ENCODE peak calls at places on chromosomes 2 and 18, in six cellular contexts. One of them, this sample, is unnamed. For H3K4me1 and H3K36me3, the result is how much of the 10 kb centered on the place peaks cover.

GRCh38 chr18:49667462-49667861 is 105.6 kb downstream of the LIPG start:
- DNase-seq in mammary epithelial cell: no peak
- DNase-seq in GM23248: no peak
- DNase-seq in suprapubic skin: no peak
- DNase-seq in fibroblast of lung: no peak
- DNase-seq in CD8-positive, alpha-beta T cell: no peak
- DNase-seq in this sample: no peak

GRCh38 chr2:149409506-149409905 is 79.1 kb downstream of the LYPD6 start:
- DNase-seq in mammary epithelial cell: no peak
- DNase-seq in suprapubic skin: no peak
- DNase-seq in GM23248: no peak
- DNase-seq in CD8-positive, alpha-beta T cell: no peak
- DNase-seq in fibroblast of lung: no peak
- DNase-seq in this sample: no peak

GRCh38 chr18:77086034-77086433 is 46.5 kb downstream of the MBP start:
- DNase-seq in CD8-positive, alpha-beta T cell: no peak
- DNase-seq in fibroblast of lung: peak
- DNase-seq in suprapubic skin: no peak
- DNase-seq in GM23248: peak
- DNase-seq in mammary epithelial cell: peak
- DNase-seq in this sample: peak

GRCh38 chr2:85712849-85713612 is 18.9 kb downstream of the GNLY start:
- DNase-seq in CD8-positive, alpha-beta T cell: no peak
- DNase-seq in GM23248: peak
- DNase-seq in fibroblast of lung: peak
- DNase-seq in mammary epithelial cell: peak
- DNase-seq in suprapubic skin: no peak
- DNase-seq in this sample: peak

GRCh38 chr2:212912445-212913103 is 238.8 kb downstream of the IKZF2 start:
- DNase-seq in CD8-positive, alpha-beta T cell: no peak
- DNase-seq in suprapubic skin: no peak
- DNase-seq in fibroblast of lung: peak
- DNase-seq in GM23248: peak
- DNase-seq in mammary epithelial cell: peak
- DNase-seq in this sample: peak

GRCh38 chr2:240525802-240526201 is 32.0 kb downstream of the ANKMY1 start:
- DNase-seq in GM23248: no peak
- DNase-seq in fibroblast of lung: no peak
- DNase-seq in mammary epithelial cell: no peak
- DNase-seq in suprapubic skin: peak
- DNase-seq in CD8-positive, alpha-beta T cell: no peak
- DNase-seq in this sample: no peak

GRCh38 chr2:112947374-112947773 is 30.4 kb upstream of the IL36G start:
- DNase-seq in CD8-positive, alpha-beta T cell: no peak
- DNase-seq in suprapubic skin: no peak
- DNase-seq in GM23248: no peak
- DNase-seq in mammary epithelial cell: no peak
- DNase-seq in fibroblast of lung: no peak
- DNase-seq in this sample: no peak

GRCh38 chr18:7608174-7608550 is 41.0 kb downstream of the PTPRM start:
- DNase-seq in fibroblast of lung: peak
- DNase-seq in mammary epithelial cell: no peak
- DNase-seq in GM23248: peak
- DNase-seq in CD8-positive, alpha-beta T cell: no peak
- DNase-seq in suprapubic skin: no peak
- DNase-seq in this sample: peak

GRCh38 chr2:189082576-189082975 is 97.0 kb downstream of the COL5A2 start:
- DNase-seq in suprapubic skin: no peak
- DNase-seq in CD8-positive, alpha-beta T cell: no peak
- DNase-seq in GM23248: peak
- DNase-seq in fibroblast of lung: peak
- DNase-seq in mammary epithelial cell: no peak
- DNase-seq in this sample: no peak

GRCh38 chr2:227848586-227848985 is 22.8 kb upstream of the DAW1 start:
- DNase-seq in CD8-positive, alpha-beta T cell: no peak
- DNase-seq in fibroblast of lung: no peak
- DNase-seq in GM23248: no peak
- DNase-seq in suprapubic skin: no peak
- DNase-seq in mammary epithelial cell: peak
- DNase-seq in this sample: no peak

GRCh38 chr18:75799449-75800330 is 372.2 kb upstream of the SMIM21 start:
- DNase-seq in CD8-positive, alpha-beta T cell: no peak
- DNase-seq in suprapubic skin: no peak
- DNase-seq in GM23248: no peak
- DNase-seq in fibroblast of lung: peak
- DNase-seq in mammary epithelial cell: no peak
- DNase-seq in this sample: no peak

GRCh38 chr2:174625031-174625430 is 27.4 kb upstream of the WIPF1 start:
- DNase-seq in suprapubic skin: no peak
- DNase-seq in CD8-positive, alpha-beta T cell: no peak
- DNase-seq in mammary epithelial cell: no peak
- DNase-seq in fibroblast of lung: no peak
- DNase-seq in GM23248: no peak
- DNase-seq in this sample: no peak

GRCh38 chr18:42773870-42774269 is 341.6 kb downstream of the RIT2 start:
- DNase-seq in GM23248: no peak
- DNase-seq in suprapubic skin: no peak
- DNase-seq in mammary epithelial cell: no peak
- DNase-seq in CD8-positive, alpha-beta T cell: no peak
- DNase-seq in fibroblast of lung: peak
- DNase-seq in this sample: no peak

GRCh38 chr2:207819021-207819687 is 49.4 kb upstream of the FZD5 start:
- DNase-seq in fibroblast of lung: no peak
- DNase-seq in CD8-positive, alpha-beta T cell: no peak
- DNase-seq in mammary epithelial cell: no peak
- DNase-seq in GM23248: no peak
- DNase-seq in suprapubic skin: no peak
- DNase-seq in this sample: no peak

GRCh38 chr18:12946549-12947354 is 1.1 kb upstream of the SEH1L start:
- DNase-seq in CD8-positive, alpha-beta T cell: no peak
- DNase-seq in fibroblast of lung: peak
- DNase-seq in mammary epithelial cell: peak
- DNase-seq in suprapubic skin: peak
- DNase-seq in GM23248: peak
- DNase-seq in this sample: peak

GRCh38 chr18:7946724-7947377 is 379.7 kb downstream of the PTPRM start:
- DNase-seq in fibroblast of lung: peak
- DNase-seq in suprapubic skin: no peak
- DNase-seq in mammary epithelial cell: peak
- DNase-seq in CD8-positive, alpha-beta T cell: no peak
- DNase-seq in GM23248: peak
- DNase-seq in this sample: peak

GRCh38 chr18:79644666-79645057 is 34.9 kb upstream of the CTDP1 start:
- DNase-seq in GM23248: no peak
- DNase-seq in mammary epithelial cell: no peak
- DNase-seq in CD8-positive, alpha-beta T cell: no peak
- DNase-seq in suprapubic skin: no peak
- DNase-seq in fibroblast of lung: no peak
- DNase-seq in this sample: no peak

GRCh38 chr2:203327582-203327917 is 644 bp upstream of the ABI2 start:
- DNase-seq in CD8-positive, alpha-beta T cell: no peak
- DNase-seq in suprapubic skin: no peak
- DNase-seq in fibroblast of lung: no peak
- DNase-seq in mammary epithelial cell: no peak
- DNase-seq in GM23248: no peak
- DNase-seq in this sample: peak

GRCh38 chr2:43067254-43068052 is 159.0 kb downstream of the ZFP36L2 start:
- DNase-seq in fibroblast of lung: no peak
- DNase-seq in suprapubic skin: peak
- DNase-seq in GM23248: no peak
- DNase-seq in mammary epithelial cell: no peak
- DNase-seq in CD8-positive, alpha-beta T cell: no peak
- DNase-seq in this sample: peak

GRCh38 chr18:64288446-64288845 is 139.6 kb upstream of the LINC00305 start:
- DNase-seq in mammary epithelial cell: no peak
- DNase-seq in suprapubic skin: no peak
- DNase-seq in fibroblast of lung: no peak
- DNase-seq in GM23248: no peak
- DNase-seq in CD8-positive, alpha-beta T cell: no peak
- DNase-seq in this sample: no peak
- H3K4me1 ChIP-seq in mammary epithelial cell: under half
- H3K4me1 ChIP-seq in suprapubic skin: under half
- H3K4me1 ChIP-seq in fibroblast of lung: under half
- H3K4me1 ChIP-seq in GM23248: under half
- H3K4me1 ChIP-seq in CD8-positive, alpha-beta T cell: under half
- H3K4me1 ChIP-seq in this sample: under half

GRCh38 chr2:200587007-200587616 is 1.3 kb downstream of the AOX1 start:
- DNase-seq in mammary epithelial cell: no peak
- DNase-seq in GM23248: no peak
- DNase-seq in CD8-positive, alpha-beta T cell: no peak
- DNase-seq in suprapubic skin: no peak
- DNase-seq in fibroblast of lung: no peak
- DNase-seq in this sample: no peak
- H3K4me3 ChIP-seq in mammary epithelial cell: no peak
- H3K4me3 ChIP-seq in GM23248: no peak
- H3K4me3 ChIP-seq in CD8-positive, alpha-beta T cell: no peak
- H3K4me3 ChIP-seq in suprapubic skin: peak
- H3K4me3 ChIP-seq in fibroblast of lung: no peak
- H3K4me3 ChIP-seq in this sample: no peak

GRCh38 chr2:165933211-165933610 is 20.4 kb downstream of the TTC21B start:
- DNase-seq in GM23248: no peak
- DNase-seq in suprapubic skin: no peak
- DNase-seq in mammary epithelial cell: no peak
- DNase-seq in fibroblast of lung: no peak
- DNase-seq in CD8-positive, alpha-beta T cell: no peak
- DNase-seq in this sample: no peak
- H3K36me3 ChIP-seq in GM23248: half or more
- H3K36me3 ChIP-seq in suprapubic skin: half or more
- H3K36me3 ChIP-seq in mammary epithelial cell: under half
- H3K36me3 ChIP-seq in fibroblast of lung: under half
- H3K36me3 ChIP-seq in CD8-positive, alpha-beta T cell: under half
- H3K36me3 ChIP-seq in this sample: under half

GRCh38 chr2:239266779-239267410 is 133.9 kb downstream of the HDAC4 start:
- DNase-seq in CD8-positive, alpha-beta T cell: peak
- DNase-seq in fibroblast of lung: no peak
- DNase-seq in GM23248: no peak
- DNase-seq in mammary epithelial cell: no peak
- DNase-seq in suprapubic skin: peak
- DNase-seq in this sample: peak

GRCh38 chr2:239266436-239266770 is 134.4 kb downstream of the HDAC4 start:
- DNase-seq in mammary epithelial cell: no peak
- DNase-seq in fibroblast of lung: no peak
- DNase-seq in GM23248: no peak
- DNase-seq in suprapubic skin: no peak
- DNase-seq in CD8-positive, alpha-beta T cell: peak
- DNase-seq in this sample: no peak

GRCh38 chr2:239268082-239268481 is 132.7 kb downstream of the HDAC4 start:
- DNase-seq in mammary epithelial cell: no peak
- DNase-seq in CD8-positive, alpha-beta T cell: no peak
- DNase-seq in fibroblast of lung: no peak
- DNase-seq in GM23248: peak
- DNase-seq in suprapubic skin: peak
- DNase-seq in this sample: no peak

GRCh38 chr2:239268549-239268948 is 132.3 kb downstream of the HDAC4 start:
- DNase-seq in CD8-positive, alpha-beta T cell: no peak
- DNase-seq in mammary epithelial cell: no peak
- DNase-seq in GM23248: no peak
- DNase-seq in fibroblast of lung: no peak
- DNase-seq in suprapubic skin: peak
- DNase-seq in this sample: peak

GRCh38 chr2:239267411-239267941 is 133.3 kb downstream of the HDAC4 start:
- DNase-seq in suprapubic skin: peak
- DNase-seq in mammary epithelial cell: peak
- DNase-seq in CD8-positive, alpha-beta T cell: peak
- DNase-seq in fibroblast of lung: peak
- DNase-seq in GM23248: peak
- DNase-seq in this sample: peak
- H3K4me1 ChIP-seq in suprapubic skin: half or more
- H3K4me1 ChIP-seq in mammary epithelial cell: under half
- H3K4me1 ChIP-seq in CD8-positive, alpha-beta T cell: half or more
- H3K4me1 ChIP-seq in fibroblast of lung: under half
- H3K4me1 ChIP-seq in GM23248: under half
- H3K4me1 ChIP-seq in this sample: under half

DNA sequence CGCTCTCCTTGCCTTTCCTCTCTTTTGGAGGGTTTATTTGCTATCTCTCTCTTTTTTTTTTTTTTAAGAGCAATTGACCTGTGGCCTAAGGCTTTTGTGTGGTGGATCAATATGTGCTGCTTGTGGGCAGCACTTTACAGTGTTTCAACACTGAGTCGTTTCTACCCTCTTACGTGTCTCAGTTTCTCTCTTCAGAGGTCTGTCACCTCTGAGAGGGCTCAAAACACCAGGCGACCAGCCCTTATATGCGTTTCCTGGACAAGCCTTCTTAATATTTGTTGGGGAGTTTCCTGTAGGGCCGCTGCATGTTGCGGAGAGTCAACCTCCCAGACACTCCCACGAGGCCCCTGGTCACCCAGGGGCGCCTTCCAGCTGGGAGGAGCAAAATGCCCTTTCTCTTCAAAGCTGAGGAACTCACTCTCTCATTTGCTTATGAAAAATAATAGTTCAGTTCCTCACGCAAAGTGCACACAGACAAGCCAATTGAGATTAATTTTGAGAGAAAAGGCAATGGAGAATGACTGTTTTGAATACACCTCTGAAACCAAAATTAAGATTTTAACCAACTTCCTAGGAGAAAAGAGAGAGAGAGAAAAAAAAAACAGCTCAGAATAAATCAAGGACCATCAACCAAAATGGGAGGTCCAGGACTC is 96.3 kb upstream of the B3GNT2 start:
- DNase-seq in CD8-positive, alpha-beta T cell: no peak
- DNase-seq in fibroblast of lung: no peak
- DNase-seq in GM23248: no peak
- DNase-seq in mammary epithelial cell: no peak
- DNase-seq in suprapubic skin: no peak
- DNase-seq in this sample: no peak
- H3K4me3 ChIP-seq in CD8-positive, alpha-beta T cell: no peak
- H3K4me3 ChIP-seq in fibroblast of lung: no peak
- H3K4me3 ChIP-seq in GM23248: no peak
- H3K4me3 ChIP-seq in mammary epithelial cell: no peak
- H3K4me3 ChIP-seq in suprapubic skin: no peak
- H3K4me3 ChIP-seq in this sample: no peak

DNA sequence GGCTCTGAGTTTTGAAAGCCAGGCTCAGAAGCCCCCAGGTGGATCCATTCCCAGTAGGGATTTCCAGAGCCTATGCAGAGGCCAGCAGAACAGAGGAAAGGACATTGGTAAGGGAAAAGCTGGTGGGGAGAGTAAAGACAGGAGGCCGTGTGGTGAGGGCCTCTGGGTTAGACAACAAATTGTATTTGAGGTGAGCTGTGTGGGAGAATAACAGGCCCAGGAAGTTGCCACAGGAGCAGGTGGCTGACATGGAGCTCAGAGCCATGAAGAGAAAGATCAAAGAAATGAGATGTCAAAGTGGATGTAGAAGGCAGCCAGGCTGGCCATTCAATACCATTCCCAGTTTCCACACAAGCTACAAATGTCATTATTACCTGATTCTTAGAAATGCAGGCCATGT is 8.8 kb downstream of the BUB1 start:
- DNase-seq in suprapubic skin: no peak
- DNase-seq in mammary epithelial cell: no peak
- DNase-seq in GM23248: no peak
- DNase-seq in fibroblast of lung: no peak
- DNase-seq in CD8-positive, alpha-beta T cell: no peak
- DNase-seq in this sample: no peak
- H3K36me3 ChIP-seq in suprapubic skin: under half
- H3K36me3 ChIP-seq in mammary epithelial cell: under half
- H3K36me3 ChIP-seq in GM23248: under half
- H3K36me3 ChIP-seq in fibroblast of lung: under half
- H3K36me3 ChIP-seq in CD8-positive, alpha-beta T cell: under half
- H3K36me3 ChIP-seq in this sample: under half

This sample was measured in osteoblast.